ENCODE peak calls at places on chromosomes 12 and 14, in seven cellular contexts. M, A, C, J, E, I and Q are unnamed samples.

GRCh38 chr14:36879558-36879957 is 217.9 kb downstream of the PAX9 start:
- DNase-seq in M (no peak), A (no peak), C (no peak), J (no peak), E (no peak), I (no peak), Q (no peak)

GRCh38 chr12:61414470-61414869 is 845.7 kb upstream of the USP15 start:
- DNase-seq in M (no peak), A (peak; percentile 32), C (no peak), J (no peak), E (no peak), I (no peak), Q (no peak)

GRCh38 chr12:74021937-74022336 is 515.7 kb upstream of the ATXN7L3B start:
- DNase-seq in M (peak; percentile 59), A (peak; percentile 84), C (peak; percentile 65), J (peak; percentile 53), E (no peak), I (peak; percentile 8), Q (no peak)

GRCh38 chr12:95215925-95216324 is 1.3 kb downstream of the FGD6 start:
- DNase-seq in M (no peak), A (peak; percentile 65), C (no peak), J (no peak), E (no peak), I (peak; percentile 41), Q (no peak)

GRCh38 chr12:118302053-118302452 is 70.7 kb downstream of the TAOK3 start:
- DNase-seq in M (no peak), A (peak; percentile 99), C (no peak), J (peak; percentile 53), E (no peak), I (no peak), Q (no peak)

GRCh38 chr14:101808020-101808641 is 46.6 kb downstream of the PPP2R5C start:
- DNase-seq in M (no peak), A (no peak), C (peak; percentile 65), J (peak; percentile 5), E (no peak), I (no peak), Q (no peak)

GRCh38 chr12:23140710-23141109 is 515.7 kb downstream of the ETNK1 start:
- DNase-seq in M (no peak), A (no peak), C (no peak), J (no peak), E (no peak), I (peak; percentile 91), Q (no peak)

GRCh38 chr14:22081352-22081751 is 407.7 kb upstream of the OR4E1 start:
- DNase-seq in M (no peak), A (no peak), C (no peak), J (no peak), E (no peak), I (no peak), Q (no peak)

GRCh38 chr14:77909911-77910310 is 110.0 kb downstream of the ADCK1 start:
- DNase-seq in M (no peak), A (no peak), C (no peak), J (no peak), E (no peak), I (no peak), Q (no peak)

DNA sequence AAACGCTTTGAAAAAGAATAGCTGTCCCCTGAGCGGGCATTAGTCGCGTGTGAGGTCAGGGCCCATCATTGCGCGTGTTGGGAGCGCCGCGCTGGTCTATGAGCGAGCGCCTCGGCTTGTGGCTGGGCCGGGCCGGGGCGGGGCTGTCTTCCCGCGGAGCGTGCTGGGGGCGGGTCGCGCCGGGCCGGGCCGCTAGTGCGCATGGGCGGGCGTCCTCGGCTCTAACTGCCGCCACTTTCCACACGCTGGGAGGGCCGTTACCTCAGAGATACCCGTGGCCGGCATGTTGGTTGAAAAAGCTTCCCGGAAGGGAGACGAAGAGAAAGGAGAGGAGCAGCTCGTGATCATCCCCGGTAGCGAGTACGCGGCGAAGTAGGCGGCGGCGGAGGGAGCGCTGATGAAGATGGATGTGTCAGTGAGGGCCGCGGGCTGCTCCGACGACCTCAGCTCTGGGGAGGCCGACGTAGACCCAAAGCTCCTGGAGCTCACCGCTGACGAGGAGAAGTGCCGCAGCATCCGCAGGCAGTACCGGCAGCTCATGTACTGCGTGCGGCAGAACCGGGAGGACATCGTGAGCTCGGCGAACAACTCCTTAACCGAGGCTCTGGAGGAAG is at the start of gene EID3:
- DNase-seq in M (no peak), A (no peak), C (peak; percentile 95), J (peak; percentile 90), E (peak; percentile 98), I (no peak), Q (peak; percentile 92)
- H3K4me3 ChIP-seq in M (no peak within 1 kb of the TSS), A (no peak within 1 kb of the TSS), C (peak within 1 kb of the TSS; percentile 21), J (peak within 1 kb of the TSS; percentile 37), E (peak within 1 kb of the TSS; percentile 17), I (peak within 1 kb of the TSS; percentile 35), Q (peak within 1 kb of the TSS; percentile 59)

DNA sequence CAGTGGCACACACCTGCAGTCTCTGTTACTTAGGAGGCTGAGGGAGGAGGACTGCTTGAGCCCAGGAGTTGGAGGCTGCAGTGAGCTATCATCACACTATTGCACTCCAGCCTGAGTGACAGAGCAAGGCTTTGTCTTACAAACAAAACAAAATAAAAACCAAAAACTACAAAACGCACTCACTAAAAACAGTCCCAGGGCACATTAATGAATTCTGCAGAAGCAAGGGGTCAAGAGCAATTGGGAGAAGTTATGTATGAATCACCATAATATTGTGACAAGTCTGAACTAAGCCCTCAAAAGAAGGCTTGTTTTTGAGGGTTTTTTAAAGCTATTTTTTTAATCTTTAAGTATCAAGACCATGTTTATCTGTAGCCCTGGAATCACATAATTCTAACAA is 201.1 kb downstream of the MED13L start:
- DNase-seq in M (no peak), A (no peak), C (no peak), J (no peak), E (no peak), I (no peak), Q (no peak)
- H3K4me3 ChIP-seq in M (no peak overlapping the region), A (no peak overlapping the region), C (no peak overlapping the region), J (no peak overlapping the region), E (no peak overlapping the region), I (no peak overlapping the region), Q (no peak overlapping the region)

GRCh38 chr12:49089831-49090773 is 4.5 kb downstream of the DHH start:
- DNase-seq in M (peak; percentile 57), A (peak; percentile 35), C (peak; percentile 55), J (peak; percentile 59), E (peak; percentile 88), I (no peak), Q (no peak)

GRCh38 chr12:49092816-49093406 is 1.7 kb downstream of the DHH start:
- DNase-seq in M (no peak), A (no peak), C (no peak), J (no peak), E (peak; percentile 10), I (no peak), Q (no peak)

GRCh38 chr12:49092086-49092815 is 2.4 kb downstream of the DHH start:
- DNase-seq in M (peak; percentile 50), A (peak; percentile 63), C (peak; percentile 69), J (no peak), E (peak; percentile 81), I (no peak), Q (no peak)

GRCh38 chr12:49091836-49092085 is 2.8 kb downstream of the DHH start:
- DNase-seq in M (no peak), A (no peak), C (no peak), J (no peak), E (no peak), I (no peak), Q (no peak)

GRCh38 chr12:49091056-49091835 is 3.4 kb downstream of the DHH start:
- DNase-seq in M (no peak), A (no peak), C (peak; percentile 57), J (no peak), E (peak; percentile 78), I (no peak), Q (no peak)
- H3K4me3 ChIP-seq in M (no peak overlapping the region), A (peak overlapping the region; percentile 43), C (no peak overlapping the region), J (no peak overlapping the region), E (no peak overlapping the region), I (peak overlapping the region; percentile 28), Q (peak overlapping the region; percentile 48)

GRCh38 chr12:58889557-58889956 is 30.7 kb downstream of the LRIG3 start:
- DNase-seq in M (no peak), A (no peak), C (no peak), J (no peak), E (no peak), I (no peak), Q (no peak)

GRCh38 chr12:58895053-58895452 is 25.3 kb downstream of the LRIG3 start:
- DNase-seq in M (no peak), A (no peak), C (no peak), J (no peak), E (no peak), I (no peak), Q (no peak)

GRCh38 chr12:58894040-58894439 is 26.3 kb downstream of the LRIG3 start:
- DNase-seq in M (no peak), A (no peak), C (no peak), J (no peak), E (no peak), I (no peak), Q (no peak)

GRCh38 chr12:58896278-58896677 is 24.0 kb downstream of the LRIG3 start:
- DNase-seq in M (no peak), A (peak; percentile 81), C (no peak), J (no peak), E (no peak), I (no peak), Q (no peak)

DNA sequence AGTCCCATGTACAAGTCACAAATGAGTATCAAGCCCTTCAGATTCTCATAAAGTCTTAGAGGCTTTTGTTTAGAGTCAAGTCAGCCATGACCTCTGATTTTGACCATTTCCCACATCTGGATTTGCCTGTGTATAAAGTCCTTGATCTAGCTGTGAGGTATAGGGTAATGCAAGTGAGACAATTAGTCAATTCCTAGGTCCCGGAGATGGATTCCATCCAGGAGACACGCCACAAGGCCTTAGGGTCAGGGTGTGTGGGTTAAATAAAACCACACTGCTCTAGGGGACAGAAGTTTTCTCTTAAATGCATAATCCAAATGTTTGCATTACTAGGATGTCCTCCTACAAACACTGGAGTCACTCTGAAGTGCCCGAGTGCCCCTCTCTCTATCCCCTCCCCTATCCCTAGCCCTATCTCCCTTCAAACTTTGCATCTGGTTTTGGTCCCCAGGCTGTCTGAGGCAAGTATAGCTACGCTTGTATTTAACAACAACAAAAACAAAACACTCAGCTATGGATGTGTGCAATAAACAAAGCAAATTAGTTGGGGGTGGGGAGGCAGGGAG is 26.8 kb downstream of the LRIG3 start:
- DNase-seq in M (no peak), A (peak; percentile 76), C (no peak), J (no peak), E (no peak), I (no peak), Q (no peak)
- H3K4me3 ChIP-seq in M (no peak overlapping the region), A (no peak overlapping the region), C (no peak overlapping the region), J (no peak overlapping the region), E (no peak overlapping the region), I (no peak overlapping the region), Q (no peak overlapping the region)

GRCh38 chr12:85713368-85713767 is 122.8 kb downstream of the RASSF9 start:
- DNase-seq in M (no peak), A (no peak), C (no peak), J (no peak), E (no peak), I (no peak), Q (no peak)
- H3K4me3 ChIP-seq in M (no peak overlapping the region), A (no peak overlapping the region), C (no peak overlapping the region), J (no peak overlapping the region), E (no peak overlapping the region), I (no peak overlapping the region), Q (no peak overlapping the region)